ENCODE peak calls at places on chromosomes 1 and 21, in eight cellular contexts. One of them, this sample, is unnamed.

GRCh38 chr1:210239295-210240155 is 6.9 kb downstream of the SERTAD4 start:
- DNase-seq in colonic mucosa: no peak
- DNase-seq in stimulated activated CD8-positive, alpha-beta memory T cell treated with anti-CD3 and anti-CD28 coated beads, Interleukin-7, amount 100 ng/mL, for 48 hours: no peak
- DNase-seq in memory B cell: no peak
- DNase-seq in activated CD8-positive, alpha-beta memory T cell treated with anti-CD3 and anti-CD28 coated beads for 4 hours: no peak
- DNase-seq in NCI-H226: peak; percentile 65
- DNase-seq in mesothelial cell of epicardium: no peak
- DNase-seq in T-helper 1 cell: no peak
- DNase-seq in this sample: no peak

GRCh38 chr1:234647245-234647644 is 37.3 kb upstream of the IRF2BP2 start:
- DNase-seq in colonic mucosa: peak; percentile 16
- DNase-seq in stimulated activated CD8-positive, alpha-beta memory T cell treated with anti-CD3 and anti-CD28 coated beads, Interleukin-7, amount 100 ng/mL, for 48 hours: no peak
- DNase-seq in memory B cell: no peak
- DNase-seq in activated CD8-positive, alpha-beta memory T cell treated with anti-CD3 and anti-CD28 coated beads for 4 hours: no peak
- DNase-seq in NCI-H226: no peak
- DNase-seq in mesothelial cell of epicardium: no peak
- DNase-seq in T-helper 1 cell: no peak
- DNase-seq in this sample: no peak

GRCh38 chr1:235415008-235415904 is 48.0 kb downstream of the TBCE start:
- DNase-seq in colonic mucosa: peak; percentile 63
- DNase-seq in stimulated activated CD8-positive, alpha-beta memory T cell treated with anti-CD3 and anti-CD28 coated beads, Interleukin-7, amount 100 ng/mL, for 48 hours: no peak
- DNase-seq in memory B cell: peak; percentile 42
- DNase-seq in activated CD8-positive, alpha-beta memory T cell treated with anti-CD3 and anti-CD28 coated beads for 4 hours: peak; percentile 20
- DNase-seq in NCI-H226: no peak
- DNase-seq in mesothelial cell of epicardium: peak; percentile 48
- DNase-seq in T-helper 1 cell: peak; percentile 18
- DNase-seq in this sample: peak; percentile 77

GRCh38 chr1:69645477-69645876 is 77.8 kb downstream of the LRRC7 start:
- DNase-seq in colonic mucosa: no peak
- DNase-seq in stimulated activated CD8-positive, alpha-beta memory T cell treated with anti-CD3 and anti-CD28 coated beads, Interleukin-7, amount 100 ng/mL, for 48 hours: no peak
- DNase-seq in memory B cell: no peak
- DNase-seq in activated CD8-positive, alpha-beta memory T cell treated with anti-CD3 and anti-CD28 coated beads for 4 hours: no peak
- DNase-seq in NCI-H226: no peak
- DNase-seq in mesothelial cell of epicardium: no peak
- DNase-seq in T-helper 1 cell: no peak
- DNase-seq in this sample: no peak

GRCh38 chr1:1118893-1119220 is 3.0 kb upstream of the C1orf159 start:
- DNase-seq in colonic mucosa: no peak
- DNase-seq in stimulated activated CD8-positive, alpha-beta memory T cell treated with anti-CD3 and anti-CD28 coated beads, Interleukin-7, amount 100 ng/mL, for 48 hours: no peak
- DNase-seq in memory B cell: no peak
- DNase-seq in activated CD8-positive, alpha-beta memory T cell treated with anti-CD3 and anti-CD28 coated beads for 4 hours: no peak
- DNase-seq in NCI-H226: no peak
- DNase-seq in mesothelial cell of epicardium: peak; percentile 3
- DNase-seq in T-helper 1 cell: no peak
- DNase-seq in this sample: peak; percentile 61

GRCh38 chr1:30852026-30852425 is 56.5 kb downstream of the SDC3 start:
- DNase-seq in colonic mucosa: peak; percentile 61
- DNase-seq in stimulated activated CD8-positive, alpha-beta memory T cell treated with anti-CD3 and anti-CD28 coated beads, Interleukin-7, amount 100 ng/mL, for 48 hours: no peak
- DNase-seq in memory B cell: no peak
- DNase-seq in activated CD8-positive, alpha-beta memory T cell treated with anti-CD3 and anti-CD28 coated beads for 4 hours: no peak
- DNase-seq in NCI-H226: peak; percentile 45
- DNase-seq in mesothelial cell of epicardium: no peak
- DNase-seq in T-helper 1 cell: no peak
- DNase-seq in this sample: no peak

GRCh38 chr1:184329962-184330868 is 56.6 kb upstream of the C1orf21 start:
- DNase-seq in colonic mucosa: peak; percentile 77
- DNase-seq in stimulated activated CD8-positive, alpha-beta memory T cell treated with anti-CD3 and anti-CD28 coated beads, Interleukin-7, amount 100 ng/mL, for 48 hours: no peak
- DNase-seq in memory B cell: no peak
- DNase-seq in activated CD8-positive, alpha-beta memory T cell treated with anti-CD3 and anti-CD28 coated beads for 4 hours: no peak
- DNase-seq in NCI-H226: no peak
- DNase-seq in mesothelial cell of epicardium: no peak
- DNase-seq in T-helper 1 cell: no peak
- DNase-seq in this sample: peak; percentile 23

GRCh38 chr1:205739348-205740160 is 10.4 kb downstream of the NUCKS1 start:
- DNase-seq in colonic mucosa: no peak
- DNase-seq in stimulated activated CD8-positive, alpha-beta memory T cell treated with anti-CD3 and anti-CD28 coated beads, Interleukin-7, amount 100 ng/mL, for 48 hours: no peak
- DNase-seq in memory B cell: no peak
- DNase-seq in activated CD8-positive, alpha-beta memory T cell treated with anti-CD3 and anti-CD28 coated beads for 4 hours: no peak
- DNase-seq in NCI-H226: no peak
- DNase-seq in mesothelial cell of epicardium: no peak
- DNase-seq in T-helper 1 cell: no peak
- DNase-seq in this sample: no peak

GRCh38 chr1:201072149-201072548 is 40.1 kb downstream of the CACNA1S start:
- DNase-seq in colonic mucosa: no peak
- DNase-seq in stimulated activated CD8-positive, alpha-beta memory T cell treated with anti-CD3 and anti-CD28 coated beads, Interleukin-7, amount 100 ng/mL, for 48 hours: no peak
- DNase-seq in memory B cell: no peak
- DNase-seq in activated CD8-positive, alpha-beta memory T cell treated with anti-CD3 and anti-CD28 coated beads for 4 hours: no peak
- DNase-seq in NCI-H226: no peak
- DNase-seq in mesothelial cell of epicardium: no peak
- DNase-seq in T-helper 1 cell: no peak
- DNase-seq in this sample: no peak

GRCh38 chr1:36522021-36522420 is 39.3 kb upstream of the CSF3R start:
- DNase-seq in colonic mucosa: no peak
- DNase-seq in stimulated activated CD8-positive, alpha-beta memory T cell treated with anti-CD3 and anti-CD28 coated beads, Interleukin-7, amount 100 ng/mL, for 48 hours: no peak
- DNase-seq in memory B cell: no peak
- DNase-seq in activated CD8-positive, alpha-beta memory T cell treated with anti-CD3 and anti-CD28 coated beads for 4 hours: no peak
- DNase-seq in NCI-H226: no peak
- DNase-seq in mesothelial cell of epicardium: peak; percentile 29
- DNase-seq in T-helper 1 cell: no peak
- DNase-seq in this sample: no peak

GRCh38 chr1:109776206-109776835 is 12.6 kb upstream of the EPS8L3 start:
- DNase-seq in colonic mucosa: no peak
- DNase-seq in stimulated activated CD8-positive, alpha-beta memory T cell treated with anti-CD3 and anti-CD28 coated beads, Interleukin-7, amount 100 ng/mL, for 48 hours: no peak
- DNase-seq in memory B cell: no peak
- DNase-seq in activated CD8-positive, alpha-beta memory T cell treated with anti-CD3 and anti-CD28 coated beads for 4 hours: no peak
- DNase-seq in NCI-H226: no peak
- DNase-seq in mesothelial cell of epicardium: no peak
- DNase-seq in T-helper 1 cell: no peak
- DNase-seq in this sample: no peak

GRCh38 chr1:39408641-39409054 is 82.8 kb upstream of the BMP8A start:
- DNase-seq in colonic mucosa: peak; percentile 94
- DNase-seq in stimulated activated CD8-positive, alpha-beta memory T cell treated with anti-CD3 and anti-CD28 coated beads, Interleukin-7, amount 100 ng/mL, for 48 hours: peak; percentile 77
- DNase-seq in memory B cell: peak; percentile 64
- DNase-seq in activated CD8-positive, alpha-beta memory T cell treated with anti-CD3 and anti-CD28 coated beads for 4 hours: peak; percentile 61
- DNase-seq in NCI-H226: peak; percentile 97
- DNase-seq in mesothelial cell of epicardium: peak; percentile 94
- DNase-seq in T-helper 1 cell: peak; percentile 79
- DNase-seq in this sample: peak; percentile 96

GRCh38 chr1:192639607-192640368 is 3.8 kb downstream of the RGS13 start:
- DNase-seq in colonic mucosa: no peak
- DNase-seq in stimulated activated CD8-positive, alpha-beta memory T cell treated with anti-CD3 and anti-CD28 coated beads, Interleukin-7, amount 100 ng/mL, for 48 hours: no peak
- DNase-seq in memory B cell: no peak
- DNase-seq in activated CD8-positive, alpha-beta memory T cell treated with anti-CD3 and anti-CD28 coated beads for 4 hours: no peak
- DNase-seq in NCI-H226: peak; percentile 80
- DNase-seq in mesothelial cell of epicardium: no peak
- DNase-seq in T-helper 1 cell: no peak
- DNase-seq in this sample: no peak

GRCh38 chr1:15559189-15559815 is 25.5 kb downstream of the AGMAT start:
- DNase-seq in colonic mucosa: peak; percentile 57
- DNase-seq in stimulated activated CD8-positive, alpha-beta memory T cell treated with anti-CD3 and anti-CD28 coated beads, Interleukin-7, amount 100 ng/mL, for 48 hours: no peak
- DNase-seq in memory B cell: no peak
- DNase-seq in activated CD8-positive, alpha-beta memory T cell treated with anti-CD3 and anti-CD28 coated beads for 4 hours: no peak
- DNase-seq in NCI-H226: no peak
- DNase-seq in mesothelial cell of epicardium: no peak
- DNase-seq in T-helper 1 cell: no peak
- DNase-seq in this sample: no peak

GRCh38 chr21:28832013-28832714 is 160.5 kb downstream of the LTN1 start:
- DNase-seq in colonic mucosa: no peak
- DNase-seq in stimulated activated CD8-positive, alpha-beta memory T cell treated with anti-CD3 and anti-CD28 coated beads, Interleukin-7, amount 100 ng/mL, for 48 hours: no peak
- DNase-seq in memory B cell: no peak
- DNase-seq in activated CD8-positive, alpha-beta memory T cell treated with anti-CD3 and anti-CD28 coated beads for 4 hours: no peak
- DNase-seq in NCI-H226: peak; percentile 69
- DNase-seq in mesothelial cell of epicardium: no peak
- DNase-seq in T-helper 1 cell: no peak
- DNase-seq in this sample: no peak

GRCh38 chr1:12450831-12451559 is 167.0 kb downstream of the DHRS3 start:
- DNase-seq in colonic mucosa: no peak
- DNase-seq in stimulated activated CD8-positive, alpha-beta memory T cell treated with anti-CD3 and anti-CD28 coated beads, Interleukin-7, amount 100 ng/mL, for 48 hours: no peak
- DNase-seq in memory B cell: no peak
- DNase-seq in activated CD8-positive, alpha-beta memory T cell treated with anti-CD3 and anti-CD28 coated beads for 4 hours: no peak
- DNase-seq in NCI-H226: no peak
- DNase-seq in mesothelial cell of epicardium: no peak
- DNase-seq in T-helper 1 cell: no peak
- DNase-seq in this sample: no peak

GRCh38 chr1:156143765-156144489 is 9.5 kb upstream of the SEMA4A start:
- DNase-seq in colonic mucosa: no peak
- DNase-seq in stimulated activated CD8-positive, alpha-beta memory T cell treated with anti-CD3 and anti-CD28 coated beads, Interleukin-7, amount 100 ng/mL, for 48 hours: no peak
- DNase-seq in memory B cell: no peak
- DNase-seq in activated CD8-positive, alpha-beta memory T cell treated with anti-CD3 and anti-CD28 coated beads for 4 hours: no peak
- DNase-seq in NCI-H226: no peak
- DNase-seq in mesothelial cell of epicardium: no peak
- DNase-seq in T-helper 1 cell: no peak
- DNase-seq in this sample: no peak

GRCh38 chr21:46500224-46500861 is 41.7 kb downstream of the DIP2A start:
- DNase-seq in colonic mucosa: no peak
- DNase-seq in stimulated activated CD8-positive, alpha-beta memory T cell treated with anti-CD3 and anti-CD28 coated beads, Interleukin-7, amount 100 ng/mL, for 48 hours: no peak
- DNase-seq in memory B cell: no peak
- DNase-seq in activated CD8-positive, alpha-beta memory T cell treated with anti-CD3 and anti-CD28 coated beads for 4 hours: no peak
- DNase-seq in NCI-H226: no peak
- DNase-seq in mesothelial cell of epicardium: no peak
- DNase-seq in T-helper 1 cell: no peak
- DNase-seq in this sample: no peak

GRCh38 chr1:103960710-103961109 is 211.0 kb downstream of the AMY1C start:
- DNase-seq in colonic mucosa: no peak
- DNase-seq in stimulated activated CD8-positive, alpha-beta memory T cell treated with anti-CD3 and anti-CD28 coated beads, Interleukin-7, amount 100 ng/mL, for 48 hours: no peak
- DNase-seq in memory B cell: no peak
- DNase-seq in activated CD8-positive, alpha-beta memory T cell treated with anti-CD3 and anti-CD28 coated beads for 4 hours: no peak
- DNase-seq in NCI-H226: no peak
- DNase-seq in mesothelial cell of epicardium: no peak
- DNase-seq in T-helper 1 cell: no peak
- DNase-seq in this sample: no peak

GRCh38 chr1:90925928-90926869 is 95.6 kb downstream of the ZNF644 start:
- DNase-seq in colonic mucosa: no peak
- DNase-seq in stimulated activated CD8-positive, alpha-beta memory T cell treated with anti-CD3 and anti-CD28 coated beads, Interleukin-7, amount 100 ng/mL, for 48 hours: no peak
- DNase-seq in memory B cell: no peak
- DNase-seq in activated CD8-positive, alpha-beta memory T cell treated with anti-CD3 and anti-CD28 coated beads for 4 hours: no peak
- DNase-seq in NCI-H226: peak; percentile 90
- DNase-seq in mesothelial cell of epicardium: no peak
- DNase-seq in T-helper 1 cell: no peak
- DNase-seq in this sample: no peak

GRCh38 chr1:3656450-3657095 is 4.3 kb downstream of the TP73 start:
- DNase-seq in colonic mucosa: no peak
- DNase-seq in stimulated activated CD8-positive, alpha-beta memory T cell treated with anti-CD3 and anti-CD28 coated beads, Interleukin-7, amount 100 ng/mL, for 48 hours: no peak
- DNase-seq in memory B cell: no peak
- DNase-seq in activated CD8-positive, alpha-beta memory T cell treated with anti-CD3 and anti-CD28 coated beads for 4 hours: no peak
- DNase-seq in NCI-H226: no peak
- DNase-seq in mesothelial cell of epicardium: no peak
- DNase-seq in T-helper 1 cell: no peak
- DNase-seq in this sample: no peak

GRCh38 chr1:163820190-163820589 is 498.4 kb downstream of the NUF2 start:
- DNase-seq in colonic mucosa: no peak
- DNase-seq in stimulated activated CD8-positive, alpha-beta memory T cell treated with anti-CD3 and anti-CD28 coated beads, Interleukin-7, amount 100 ng/mL, for 48 hours: no peak
- DNase-seq in memory B cell: no peak
- DNase-seq in activated CD8-positive, alpha-beta memory T cell treated with anti-CD3 and anti-CD28 coated beads for 4 hours: no peak
- DNase-seq in NCI-H226: no peak
- DNase-seq in mesothelial cell of epicardium: no peak
- DNase-seq in T-helper 1 cell: no peak
- DNase-seq in this sample: no peak

GRCh38 chr1:8711873-8712412 is 105.5 kb downstream of the RERE start:
- DNase-seq in colonic mucosa: no peak
- DNase-seq in stimulated activated CD8-positive, alpha-beta memory T cell treated with anti-CD3 and anti-CD28 coated beads, Interleukin-7, amount 100 ng/mL, for 48 hours: no peak
- DNase-seq in memory B cell: no peak
- DNase-seq in activated CD8-positive, alpha-beta memory T cell treated with anti-CD3 and anti-CD28 coated beads for 4 hours: no peak
- DNase-seq in NCI-H226: no peak
- DNase-seq in mesothelial cell of epicardium: no peak
- DNase-seq in T-helper 1 cell: no peak
- DNase-seq in this sample: no peak

GRCh38 chr1:206809504-206810084 is 37.3 kb upstream of the IL10 start:
- DNase-seq in colonic mucosa: peak; percentile 34
- DNase-seq in stimulated activated CD8-positive, alpha-beta memory T cell treated with anti-CD3 and anti-CD28 coated beads, Interleukin-7, amount 100 ng/mL, for 48 hours: no peak
- DNase-seq in memory B cell: no peak
- DNase-seq in activated CD8-positive, alpha-beta memory T cell treated with anti-CD3 and anti-CD28 coated beads for 4 hours: no peak
- DNase-seq in NCI-H226: peak; percentile 19
- DNase-seq in mesothelial cell of epicardium: no peak
- DNase-seq in T-helper 1 cell: no peak
- DNase-seq in this sample: peak; percentile 47

GRCh38 chr1:167043752-167044488 is 46.3 kb downstream of the GPA33 start:
- DNase-seq in colonic mucosa: peak; percentile 85
- DNase-seq in stimulated activated CD8-positive, alpha-beta memory T cell treated with anti-CD3 and anti-CD28 coated beads, Interleukin-7, amount 100 ng/mL, for 48 hours: peak; percentile 35
- DNase-seq in memory B cell: peak; percentile 46
- DNase-seq in activated CD8-positive, alpha-beta memory T cell treated with anti-CD3 and anti-CD28 coated beads for 4 hours: no peak
- DNase-seq in NCI-H226: peak; percentile 28
- DNase-seq in mesothelial cell of epicardium: no peak
- DNase-seq in T-helper 1 cell: peak; percentile 37
- DNase-seq in this sample: peak; percentile 91